ENCODE peak calls at places on chromosome 7, in nine cellular contexts. K, V, X, S, L, I, F, A and O are unnamed samples.

GRCh38 chr7:23544913-23545354 is 13.2 kb upstream of the TRA2A start:
- DNase-seq in V (no peak), X (no peak), S (peak), K (no peak), F (peak), A (peak), L (no peak), I (no peak), O (no peak)

GRCh38 chr7:132518102-132518838 is 58.0 kb downstream of the PLXNA4 start:
- DNase-seq in F (no peak), V (no peak), I (no peak), L (no peak), A (no peak), X (no peak), K (no peak), S (no peak), O (no peak)

GRCh38 chr7:8261711-8262695 is at the start of gene ICA1:
- DNase-seq in A (no peak), S (peak), X (no peak), L (no peak), K (peak), V (peak), I (no peak), F (peak), O (no peak)

GRCh38 chr7:50092579-50093411 is at the start of gene ZPBP:
- DNase-seq in I (no peak), S (peak), X (no peak), L (no peak), K (peak), F (peak), A (peak), V (no peak), O (no peak)

GRCh38 chr7:75951506-75951905 is 36.6 kb downstream of the POR start:
- DNase-seq in V (no peak), S (no peak), K (peak), X (no peak), L (no peak), A (peak), F (no peak), I (peak), O (no peak)

GRCh38 chr7:86932038-86932512 is 127.4 kb downstream of the ELAPOR2 start:
- DNase-seq in X (no peak), V (no peak), A (peak), I (no peak), F (no peak), L (no peak), K (no peak), S (no peak), O (no peak)

GRCh38 chr7:1566687-1567081 is 3.1 kb downstream of the PSMG3 start:
- DNase-seq in L (no peak), F (no peak), X (no peak), A (no peak), V (peak), K (no peak), I (no peak), S (no peak), O (no peak)

GRCh38 chr7:118946283-118946682 is 721.8 kb downstream of the ANKRD7 start:
- DNase-seq in S (no peak), X (no peak), A (no peak), L (no peak), F (no peak), V (no peak), I (no peak), K (no peak), O (no peak)

GRCh38 chr7:78677391-78677790 is 776.1 kb downstream of the MAGI2 start:
- DNase-seq in I (no peak), K (no peak), F (no peak), S (no peak), X (no peak), V (no peak), A (peak), L (no peak), O (no peak)

GRCh38 chr7:87059525-87060287 is at the start of gene ELAPOR2:
- DNase-seq in I (peak), F (peak), V (peak), L (peak), S (peak), K (peak), A (peak), X (peak), O (no peak)

GRCh38 chr7:117019786-117020604 is 66.7 kb downstream of the ST7 start:
- DNase-seq in S (peak), F (peak), I (peak), L (no peak), A (peak), X (peak), V (peak), K (peak), O (peak)

GRCh38 chr7:109479388-109479787 is 909.7 kb downstream of the DNAJB9 start:
- DNase-seq in L (no peak), K (no peak), S (no peak), F (no peak), V (no peak), X (no peak), A (no peak), I (no peak), O (no peak)

GRCh38 chr7:55493416-55493815 is 78.9 kb downstream of the VOPP1 start:
- DNase-seq in K (no peak), F (no peak), S (no peak), A (peak), V (no peak), L (no peak), X (no peak), I (no peak), O (no peak)

GRCh38 chr7:107966701-107967100 is 36.3 kb downstream of the LAMB1 start:
- DNase-seq in A (peak), F (no peak), X (no peak), L (no peak), S (peak), K (peak), I (no peak), V (no peak), O (no peak)

GRCh38 chr7:117071597-117071996 is 118.3 kb downstream of the ST7 start:
- DNase-seq in K (no peak), A (no peak), L (no peak), V (no peak), S (no peak), X (no peak), F (no peak), I (no peak), O (no peak)

GRCh38 chr7:85464042-85464651 is 277.3 kb upstream of the SEMA3D start:
- DNase-seq in F (no peak), I (no peak), S (no peak), K (no peak), A (no peak), L (no peak), V (no peak), X (no peak), O (no peak)

GRCh38 chr7:2802082-2802481 is 42.0 kb downstream of the GNA12 start:
- DNase-seq in F (no peak), K (no peak), S (no peak), X (no peak), V (no peak), L (no peak), I (no peak), A (peak), O (no peak)

GRCh38 chr7:2799253-2799652 is 44.9 kb downstream of the GNA12 start:
- DNase-seq in X (peak), L (no peak), V (no peak), S (no peak), F (no peak), K (no peak), I (peak), A (no peak), O (no peak)

GRCh38 chr7:2800220-2800922 is 43.7 kb downstream of the GNA12 start:
- DNase-seq in S (no peak), V (no peak), L (no peak), X (peak), I (peak), A (no peak), F (no peak), K (no peak), O (no peak)

GRCh38 chr7:2802504-2803341 is 41.4 kb downstream of the GNA12 start:
- DNase-seq in I (peak), K (no peak), F (no peak), X (peak), S (no peak), L (no peak), A (peak), V (no peak), O (no peak)

DNA sequence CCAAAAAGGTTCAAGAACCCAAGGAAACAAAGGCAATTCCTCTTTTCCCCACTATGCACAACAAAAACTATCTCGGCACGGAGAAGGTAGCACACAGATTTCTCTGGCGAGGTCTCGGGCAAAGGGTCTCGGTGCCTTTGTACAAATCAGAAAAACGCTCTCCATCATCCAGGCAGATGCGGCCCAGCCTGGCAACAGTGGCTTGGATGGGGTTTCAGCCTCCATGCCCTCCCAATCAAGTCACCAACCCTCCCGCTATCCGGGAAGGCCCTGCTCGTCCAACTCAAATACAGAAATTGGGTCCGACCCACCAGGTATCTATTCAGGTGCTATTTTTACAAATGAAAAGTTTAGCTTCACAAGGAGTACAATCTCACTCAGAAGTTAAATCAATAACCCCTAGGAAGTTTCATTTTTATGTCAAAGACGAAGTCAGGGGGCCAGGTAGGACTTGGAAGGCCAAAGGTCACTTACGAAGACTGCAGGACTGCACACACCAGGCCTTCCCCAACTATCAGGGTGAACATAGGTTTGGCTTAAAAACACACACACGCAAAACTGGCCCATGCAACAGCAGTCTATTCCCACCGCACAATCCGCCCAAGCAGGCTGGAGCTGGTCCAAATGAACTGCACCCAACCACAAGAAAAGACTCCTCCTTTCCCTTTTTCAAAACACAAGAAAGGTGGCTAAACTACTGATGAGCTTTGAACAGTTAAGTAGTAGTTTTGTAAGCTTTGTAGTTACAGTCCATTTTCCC is 43.0 kb downstream of the GNA12 start:
- DNase-seq in I (peak), A (peak), F (no peak), S (no peak), V (no peak), L (no peak), X (peak), K (no peak), O (no peak)
- H3K27ac ChIP-seq in I (peak), A (peak), F (no peak), S (no peak), V (peak), L (peak), X (peak), K (no peak), O (peak)

DNA sequence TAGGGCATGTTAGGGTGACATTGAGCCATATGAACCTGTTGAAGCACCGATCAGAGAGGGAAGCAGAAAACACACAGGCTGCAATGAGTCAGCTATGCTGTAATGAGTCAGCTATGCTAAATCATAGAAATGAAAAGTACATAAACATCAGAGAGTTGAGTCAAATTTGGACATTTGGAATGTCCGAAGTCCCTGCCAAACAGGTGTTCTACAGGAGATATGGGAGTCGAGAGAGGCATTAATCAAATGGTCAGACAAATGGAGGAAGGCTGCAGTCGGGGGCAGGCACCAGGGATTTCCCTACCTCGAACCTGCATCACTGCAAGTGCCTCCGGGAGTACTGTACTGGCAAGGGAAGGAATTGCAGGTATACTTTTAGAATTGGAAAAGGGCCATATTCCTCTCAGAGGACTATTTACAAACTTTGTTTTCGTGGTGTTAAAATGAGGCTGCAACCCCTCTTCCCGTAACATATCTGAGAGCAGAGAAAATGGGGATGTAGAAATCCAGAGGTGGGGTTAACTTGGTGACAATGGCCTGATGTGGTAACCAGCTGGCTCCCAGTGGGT is 8.8 kb upstream of the ZC3HAV1 start:
- DNase-seq in I (no peak), A (peak), F (peak), V (no peak), L (no peak), K (no peak), S (no peak), X (no peak), O (no peak)
- TF ChIP-seq CTCF in I (no peak), A (no peak), F (no peak), V (no peak), L (no peak), K (no peak), S (no peak), X (no peak), O (no peak)

GRCh38 chr7:36032362-36032818 is 120.7 kb upstream of the EEPD1 start:
- DNase-seq in S (no peak), A (peak), X (no peak), V (no peak), F (no peak), I (no peak), K (no peak), L (no peak), O (no peak)
- H3K27ac ChIP-seq in S (no peak), A (no peak), X (no peak), V (no peak), F (no peak), I (no peak), K (no peak), L (no peak), O (no peak)

GRCh38 chr7:71752171-71752935 is 620.4 kb downstream of the GALNT17 start:
- DNase-seq in I (no peak), V (peak), S (peak), A (no peak), K (peak), F (peak), L (no peak), X (no peak), O (no peak)
- TF ChIP-seq CTCF in I (peak), V (peak), S (peak), A (peak), K (peak), F (peak), L (peak), X (no peak), O (peak)

GRCh38 chr7:99623702-99624447 is 7.1 kb downstream of the ZSCAN25 start:
- DNase-seq in L (no peak), F (no peak), K (no peak), S (no peak), X (peak), V (no peak), A (no peak), I (peak), O (no peak)
- H3K27ac ChIP-seq in L (peak), F (no peak), K (no peak), S (no peak), X (no peak), V (no peak), A (no peak), I (no peak), O (no peak)